ENCODE peak calls at places on chromosome 2, in eight cellular contexts. One of them, this sample, is unnamed. For H3K36me3, the result is how much of the 10 kb centered on the place peaks cover.

GRCh38 chr2:176114930-176115625 is 1.5 kb upstream of the HOXD10 start:
- DNase-seq in esophagus squamous epithelium: no peak
- DNase-seq in fibroblast of lung: no peak
- DNase-seq in neural progenitor cell: no peak
- DNase-seq in bronchial epithelial cell: no peak
- DNase-seq in Peyer's patch: no peak
- DNase-seq in GM06990: no peak
- DNase-seq in PC-3: no peak
- DNase-seq in this sample: no peak

GRCh38 chr2:168434164-168434563 is 21.9 kb upstream of the CERS6 start:
- DNase-seq in esophagus squamous epithelium: no peak
- DNase-seq in fibroblast of lung: no peak
- DNase-seq in neural progenitor cell: no peak
- DNase-seq in bronchial epithelial cell: no peak
- DNase-seq in Peyer's patch: peak
- DNase-seq in GM06990: no peak
- DNase-seq in PC-3: peak
- DNase-seq in this sample: no peak

GRCh38 chr2:197997083-197997541 is 192.7 kb downstream of the PLCL1 start:
- DNase-seq in esophagus squamous epithelium: no peak
- DNase-seq in fibroblast of lung: no peak
- DNase-seq in neural progenitor cell: no peak
- DNase-seq in bronchial epithelial cell: no peak
- DNase-seq in Peyer's patch: no peak
- DNase-seq in GM06990: no peak
- DNase-seq in PC-3: no peak
- DNase-seq in this sample: no peak

GRCh38 chr2:99403524-99403923 is 66.3 kb downstream of the EIF5B start:
- DNase-seq in esophagus squamous epithelium: no peak
- DNase-seq in fibroblast of lung: no peak
- DNase-seq in neural progenitor cell: no peak
- DNase-seq in bronchial epithelial cell: no peak
- DNase-seq in Peyer's patch: no peak
- DNase-seq in GM06990: no peak
- DNase-seq in PC-3: no peak
- DNase-seq in this sample: no peak

GRCh38 chr2:236240228-236240990 is 23.8 kb downstream of the ASB18 start:
- DNase-seq in esophagus squamous epithelium: no peak
- DNase-seq in fibroblast of lung: no peak
- DNase-seq in neural progenitor cell: peak
- DNase-seq in bronchial epithelial cell: no peak
- DNase-seq in Peyer's patch: no peak
- DNase-seq in GM06990: no peak
- DNase-seq in PC-3: no peak
- DNase-seq in this sample: no peak

GRCh38 chr2:78020500-78020899 is 498.3 kb upstream of the LRRTM4 start:
- DNase-seq in esophagus squamous epithelium: no peak
- DNase-seq in fibroblast of lung: no peak
- DNase-seq in neural progenitor cell: no peak
- DNase-seq in bronchial epithelial cell: no peak
- DNase-seq in Peyer's patch: no peak
- DNase-seq in GM06990: no peak
- DNase-seq in PC-3: no peak
- DNase-seq in this sample: no peak

GRCh38 chr2:160294339-160294803 is 94.3 kb upstream of the ITGB6 start:
- DNase-seq in esophagus squamous epithelium: no peak
- DNase-seq in fibroblast of lung: peak
- DNase-seq in neural progenitor cell: no peak
- DNase-seq in bronchial epithelial cell: peak
- DNase-seq in Peyer's patch: peak
- DNase-seq in GM06990: no peak
- DNase-seq in PC-3: peak
- DNase-seq in this sample: no peak

GRCh38 chr2:121099329-121100318 is 185.4 kb downstream of the TFCP2L1 start:
- DNase-seq in esophagus squamous epithelium: no peak
- DNase-seq in fibroblast of lung: no peak
- DNase-seq in neural progenitor cell: peak
- DNase-seq in bronchial epithelial cell: no peak
- DNase-seq in Peyer's patch: no peak
- DNase-seq in GM06990: no peak
- DNase-seq in PC-3: peak
- DNase-seq in this sample: no peak

GRCh38 chr2:169323841-169324240 is 38.5 kb downstream of the LRP2 start:
- DNase-seq in esophagus squamous epithelium: no peak
- DNase-seq in fibroblast of lung: no peak
- DNase-seq in neural progenitor cell: no peak
- DNase-seq in bronchial epithelial cell: no peak
- DNase-seq in Peyer's patch: no peak
- DNase-seq in GM06990: no peak
- DNase-seq in PC-3: no peak
- DNase-seq in this sample: no peak

GRCh38 chr2:151841025-151841424 is 12.8 kb upstream of the ARL5A start:
- DNase-seq in esophagus squamous epithelium: no peak
- DNase-seq in fibroblast of lung: no peak
- DNase-seq in neural progenitor cell: no peak
- DNase-seq in bronchial epithelial cell: no peak
- DNase-seq in Peyer's patch: no peak
- DNase-seq in GM06990: no peak
- DNase-seq in PC-3: no peak
- DNase-seq in this sample: no peak

GRCh38 chr2:160087854-160088745 is 25.7 kb upstream of the PLA2R1 start:
- DNase-seq in esophagus squamous epithelium: no peak
- DNase-seq in fibroblast of lung: peak
- DNase-seq in neural progenitor cell: peak
- DNase-seq in bronchial epithelial cell: no peak
- DNase-seq in Peyer's patch: no peak
- DNase-seq in GM06990: no peak
- DNase-seq in PC-3: peak
- DNase-seq in this sample: no peak

GRCh38 chr2:148742373-148742772 is 97.8 kb downstream of the EPC2 start:
- DNase-seq in esophagus squamous epithelium: no peak
- DNase-seq in fibroblast of lung: no peak
- DNase-seq in neural progenitor cell: no peak
- DNase-seq in bronchial epithelial cell: peak
- DNase-seq in Peyer's patch: no peak
- DNase-seq in GM06990: no peak
- DNase-seq in PC-3: no peak
- DNase-seq in this sample: no peak

GRCh38 chr2:170942615-170943014 is 13.6 kb downstream of the GORASP2 start:
- DNase-seq in esophagus squamous epithelium: no peak
- DNase-seq in fibroblast of lung: no peak
- DNase-seq in neural progenitor cell: no peak
- DNase-seq in bronchial epithelial cell: no peak
- DNase-seq in Peyer's patch: no peak
- DNase-seq in GM06990: no peak
- DNase-seq in PC-3: no peak
- DNase-seq in this sample: no peak

GRCh38 chr2:234025475-234025874 is 25.0 kb upstream of the SPP2 start:
- DNase-seq in esophagus squamous epithelium: no peak
- DNase-seq in fibroblast of lung: no peak
- DNase-seq in neural progenitor cell: no peak
- DNase-seq in bronchial epithelial cell: no peak
- DNase-seq in Peyer's patch: no peak
- DNase-seq in GM06990: peak
- DNase-seq in PC-3: no peak
- DNase-seq in this sample: no peak

GRCh38 chr2:127564429-127565260 is 29.2 kb downstream of the MYO7B start:
- DNase-seq in esophagus squamous epithelium: no peak
- DNase-seq in fibroblast of lung: no peak
- DNase-seq in neural progenitor cell: no peak
- DNase-seq in bronchial epithelial cell: no peak
- DNase-seq in Peyer's patch: peak
- DNase-seq in GM06990: no peak
- DNase-seq in PC-3: no peak
- DNase-seq in this sample: no peak
- H3K36me3 ChIP-seq in esophagus squamous epithelium: under half
- H3K36me3 ChIP-seq in fibroblast of lung: under half
- H3K36me3 ChIP-seq in neural progenitor cell: under half
- H3K36me3 ChIP-seq in bronchial epithelial cell: under half
- H3K36me3 ChIP-seq in Peyer's patch: half or more
- H3K36me3 ChIP-seq in GM06990: under half
- H3K36me3 ChIP-seq in PC-3: under half
- H3K36me3 ChIP-seq in this sample: under half

DNA sequence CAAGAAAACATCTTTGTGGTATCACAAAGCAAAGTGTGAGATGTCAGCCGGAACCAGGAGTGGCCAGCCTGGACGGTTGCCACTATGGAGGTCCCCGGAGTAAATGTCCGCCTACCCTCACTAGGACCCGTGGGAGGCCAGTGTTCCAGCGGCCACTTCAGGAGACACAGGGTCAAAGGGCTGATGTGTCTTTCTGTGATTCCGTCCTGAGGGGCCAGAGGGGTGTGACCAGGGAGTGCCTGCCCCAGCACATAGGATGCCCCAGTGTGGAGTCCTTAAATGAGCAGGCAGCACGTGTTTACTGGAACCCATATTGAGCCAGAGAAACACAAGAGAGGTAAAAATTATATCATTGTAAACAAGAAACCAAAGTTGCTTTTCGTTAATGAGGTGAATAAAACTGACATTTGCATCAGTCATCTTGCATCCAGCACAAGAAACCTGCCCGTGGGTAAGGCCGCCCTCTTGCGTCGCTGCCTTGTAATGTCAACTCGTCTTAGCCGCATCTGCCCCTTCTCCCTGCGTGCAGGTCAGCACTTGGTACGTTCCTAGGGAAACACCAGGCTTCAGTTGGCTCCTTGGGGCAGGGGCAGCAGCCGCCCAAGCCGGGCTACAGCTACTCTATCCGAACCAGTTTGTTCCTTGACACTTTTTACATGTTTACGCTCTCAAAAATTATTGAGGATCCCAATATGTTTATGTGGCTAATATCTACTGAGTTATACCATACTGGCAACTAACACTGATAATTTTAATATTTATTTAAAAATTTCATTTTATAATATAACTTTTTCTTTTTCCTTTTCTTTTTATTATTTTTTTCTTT is 46.7 kb upstream of the LAPTM4A start:
- DNase-seq in esophagus squamous epithelium: peak
- DNase-seq in fibroblast of lung: peak
- DNase-seq in neural progenitor cell: peak
- DNase-seq in bronchial epithelial cell: peak
- DNase-seq in Peyer's patch: peak
- DNase-seq in GM06990: peak
- DNase-seq in PC-3: peak
- DNase-seq in this sample: peak
- TF ChIP-seq CTCF in esophagus squamous epithelium: peak
- TF ChIP-seq CTCF in fibroblast of lung: peak
- TF ChIP-seq CTCF in neural progenitor cell: peak
- TF ChIP-seq CTCF in bronchial epithelial cell: peak
- TF ChIP-seq CTCF in Peyer's patch: peak
- TF ChIP-seq CTCF in GM06990: peak
- TF ChIP-seq CTCF in PC-3: peak
- TF ChIP-seq CTCF in this sample: peak

DNA sequence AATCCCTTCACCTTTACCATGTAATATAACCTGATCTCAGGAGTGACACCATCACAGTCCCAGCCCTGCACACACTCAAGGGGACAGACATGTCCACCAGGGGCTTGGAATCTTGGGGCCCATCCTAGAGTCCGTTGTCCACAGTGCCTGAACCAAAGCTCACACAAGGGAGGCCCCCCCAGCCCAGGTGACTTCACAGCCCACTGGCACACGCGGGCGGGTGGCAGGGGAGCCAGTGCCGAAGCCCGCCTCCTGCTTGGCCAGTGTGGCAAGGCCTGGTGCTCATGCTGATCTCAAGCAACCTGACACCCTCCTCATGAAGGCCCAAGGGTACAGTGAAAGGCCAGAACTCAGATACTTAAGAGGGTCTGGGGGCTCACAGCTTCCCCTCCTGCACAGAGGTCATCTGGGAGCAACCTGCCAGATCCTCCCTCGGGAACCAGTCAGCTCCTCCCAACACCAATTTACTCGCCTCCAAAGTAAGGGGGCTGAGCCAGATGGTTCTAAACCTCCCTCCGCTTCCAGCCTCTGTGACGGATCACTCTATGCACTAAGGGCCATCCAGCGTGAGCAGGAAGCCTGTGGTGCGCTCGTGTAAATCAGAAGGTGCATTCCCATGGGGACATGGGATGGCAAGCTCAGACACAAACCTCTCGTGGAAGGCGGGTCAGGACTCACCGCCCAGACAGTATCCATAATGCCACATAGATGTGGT is 3.2 kb upstream of the RAB17 start:
- DNase-seq in esophagus squamous epithelium: no peak
- DNase-seq in fibroblast of lung: no peak
- DNase-seq in neural progenitor cell: no peak
- DNase-seq in bronchial epithelial cell: no peak
- DNase-seq in Peyer's patch: no peak
- DNase-seq in GM06990: no peak
- DNase-seq in PC-3: no peak
- DNase-seq in this sample: no peak
- H3K4me3 ChIP-seq in esophagus squamous epithelium: no peak
- H3K4me3 ChIP-seq in fibroblast of lung: no peak
- H3K4me3 ChIP-seq in neural progenitor cell: no peak
- H3K4me3 ChIP-seq in bronchial epithelial cell: no peak
- H3K4me3 ChIP-seq in Peyer's patch: no peak
- H3K4me3 ChIP-seq in GM06990: no peak
- H3K4me3 ChIP-seq in PC-3: no peak
- H3K4me3 ChIP-seq in this sample: no peak

GRCh38 chr2:54641988-54642387 is 81.5 kb upstream of the EML6 start:
- DNase-seq in esophagus squamous epithelium: no peak
- DNase-seq in fibroblast of lung: no peak
- DNase-seq in neural progenitor cell: no peak
- DNase-seq in bronchial epithelial cell: no peak
- DNase-seq in Peyer's patch: no peak
- DNase-seq in GM06990: no peak
- DNase-seq in PC-3: no peak
- DNase-seq in this sample: no peak

GRCh38 chr2:54638774-54639187 is 84.7 kb upstream of the EML6 start:
- DNase-seq in esophagus squamous epithelium: no peak
- DNase-seq in fibroblast of lung: peak
- DNase-seq in neural progenitor cell: no peak
- DNase-seq in bronchial epithelial cell: no peak
- DNase-seq in Peyer's patch: no peak
- DNase-seq in GM06990: no peak
- DNase-seq in PC-3: no peak
- DNase-seq in this sample: no peak

GRCh38 chr2:54638103-54638502 is 85.4 kb upstream of the EML6 start:
- DNase-seq in esophagus squamous epithelium: no peak
- DNase-seq in fibroblast of lung: no peak
- DNase-seq in neural progenitor cell: no peak
- DNase-seq in bronchial epithelial cell: no peak
- DNase-seq in Peyer's patch: no peak
- DNase-seq in GM06990: no peak
- DNase-seq in PC-3: no peak
- DNase-seq in this sample: no peak

GRCh38 chr2:54640834-54641540 is 82.5 kb upstream of the EML6 start:
- DNase-seq in esophagus squamous epithelium: no peak
- DNase-seq in fibroblast of lung: no peak
- DNase-seq in neural progenitor cell: no peak
- DNase-seq in bronchial epithelial cell: no peak
- DNase-seq in Peyer's patch: no peak
- DNase-seq in GM06990: no peak
- DNase-seq in PC-3: no peak
- DNase-seq in this sample: no peak

DNA sequence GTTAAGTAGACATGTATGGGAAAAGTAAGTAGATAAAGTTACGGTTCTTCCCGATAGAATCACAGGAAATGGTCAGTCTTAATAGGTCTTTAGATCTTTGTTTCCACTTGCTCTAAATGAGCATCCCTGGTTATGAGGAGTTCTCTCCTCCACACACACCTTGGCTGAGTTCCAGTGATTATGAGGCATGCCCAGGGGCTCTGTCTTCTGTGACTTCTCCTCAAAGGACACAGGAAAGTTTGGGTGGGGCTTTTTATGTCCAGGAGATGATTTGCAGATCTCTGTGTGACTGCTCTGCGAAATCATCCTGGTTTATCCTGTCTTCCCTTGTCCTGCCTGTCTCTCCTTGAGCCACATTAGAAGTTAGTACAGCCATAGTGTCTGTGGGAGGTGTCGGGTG is 83.9 kb upstream of the EML6 start:
- DNase-seq in esophagus squamous epithelium: no peak
- DNase-seq in fibroblast of lung: no peak
- DNase-seq in neural progenitor cell: no peak
- DNase-seq in bronchial epithelial cell: no peak
- DNase-seq in Peyer's patch: no peak
- DNase-seq in GM06990: no peak
- DNase-seq in PC-3: peak
- DNase-seq in this sample: no peak
- H3K36me3 ChIP-seq in esophagus squamous epithelium: under half
- H3K36me3 ChIP-seq in fibroblast of lung: under half
- H3K36me3 ChIP-seq in neural progenitor cell: under half
- H3K36me3 ChIP-seq in bronchial epithelial cell: under half
- H3K36me3 ChIP-seq in Peyer's patch: half or more
- H3K36me3 ChIP-seq in GM06990: under half
- H3K36me3 ChIP-seq in PC-3: half or more
- H3K36me3 ChIP-seq in this sample: under half